ENCODE peak calls at places on chromosomes 6 and 20, in four cellular contexts. H is pancreas; N is CD8-positive, alpha-beta T cell; U is heart right ventricle. D is an unnamed sample.

GRCh38 chr20:45354423-45355208 is 6.4 kb upstream of the SDC4 start:
- DNase-seq in H (no peak), N (no peak), U (no peak), D (no peak)

GRCh38 chr6:39350723-39351505 is 28.4 kb upstream of the KCNK16 start:
- DNase-seq in H (no peak), N (no peak), U (no peak), D (no peak)

GRCh38 chr20:56605597-56605996 is 23.5 kb upstream of the TFAP2C start:
- DNase-seq in H (no peak), N (no peak), U (no peak), D (no peak)

GRCh38 chr6:124822118-124822746 is 140.0 kb upstream of the RNF217 start:
- DNase-seq in H (no peak), N (no peak), U (no peak), D (no peak)

GRCh38 chr6:106089981-106090380 is 3.8 kb downstream of the PRDM1 start:
- DNase-seq in H (no peak), N (no peak), U (no peak), D (no peak)

GRCh38 chr20:50873518-50873959 is 57.7 kb downstream of the ADNP start:
- DNase-seq in H (no peak), N (no peak), U (no peak), D (no peak)

GRCh38 chr6:169590376-169590939 is 111.4 kb downstream of the WDR27 start:
- DNase-seq in H (no peak), N (no peak), U (no peak), D (no peak)

GRCh38 chr6:100693249-100693927 is 187.7 kb downstream of the ASCC3 start:
- DNase-seq in H (no peak), N (no peak), U (no peak), D (no peak)

GRCh38 chr20:14481863-14482262 is 144.5 kb upstream of the FLRT3 start:
- DNase-seq in H (no peak), N (no peak), U (no peak), D (no peak)

DNA sequence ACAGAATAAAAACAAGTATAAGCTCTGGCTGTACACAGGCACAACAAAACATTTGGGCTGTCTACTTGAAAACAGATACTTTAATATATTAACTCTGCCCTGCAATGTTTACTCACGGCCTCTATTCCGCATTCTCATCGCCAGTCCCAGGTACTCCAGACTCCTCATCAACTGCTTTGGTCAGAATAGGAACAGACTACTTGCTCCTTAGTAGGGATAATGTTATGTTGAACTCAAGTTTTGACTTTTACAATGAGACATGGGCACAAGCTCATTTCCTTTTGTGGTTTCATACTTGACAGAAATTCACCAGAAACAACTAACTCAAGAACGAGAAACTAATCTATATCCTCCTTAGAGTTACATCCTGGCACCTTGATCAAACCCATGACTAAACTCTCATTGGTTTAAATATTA is 377.7 kb downstream of the ESR1 start:
- DNase-seq in H (no peak), N (peak; percentile 22), U (no peak), D (no peak)
- H3K36me3 ChIP-seq in H (peaks cover 10% of the 10 kb centered on the region), N (peaks cover 4% of the 10 kb centered on the region), U (peaks cover 51% of the 10 kb centered on the region), D (no peaks in the 10 kb centered on the region)

DNA sequence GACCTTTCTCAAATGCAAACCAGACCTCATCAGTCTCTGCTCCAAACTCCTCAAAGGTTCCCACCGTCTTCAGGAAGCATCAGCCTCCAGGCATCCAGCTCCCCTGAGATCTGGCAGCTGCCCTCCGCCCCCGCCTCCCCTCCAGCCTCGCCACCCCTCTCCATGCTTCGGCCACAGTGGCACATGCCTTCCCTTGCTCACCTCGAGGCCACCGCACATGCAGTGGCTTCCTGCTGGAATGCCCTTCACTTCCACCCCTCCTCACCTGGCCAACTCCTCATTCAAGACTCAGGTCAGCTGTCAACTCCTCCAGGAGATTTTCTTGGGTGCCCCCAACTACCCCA is 13.4 kb downstream of the KIAA1755 start:
- DNase-seq in H (no peak), N (no peak), U (no peak), D (no peak)
- H3K4me1 ChIP-seq in H (no peaks in the 10 kb centered on the region), N (no peaks in the 10 kb centered on the region), U (peaks cover 22% of the 10 kb centered on the region), D (peaks cover 9% of the 10 kb centered on the region)

GRCh38 chr20:62305765-62306431 is 3.1 kb downstream of the ADRM1 start:
- DNase-seq in H (no peak), N (peak; percentile 1), U (no peak), D (no peak)

GRCh38 chr20:62306440-62307187 is 3.8 kb downstream of the ADRM1 start:
- DNase-seq in H (no peak), N (peak; percentile 14), U (no peak), D (no peak)

GRCh38 chr20:62309198-62309944 is 6.6 kb downstream of the ADRM1 start:
- DNase-seq in H (no peak), N (no peak), U (no peak), D (no peak)

GRCh38 chr20:62308102-62308822 is 5.5 kb downstream of the ADRM1 start:
- DNase-seq in H (no peak), N (no peak), U (no peak), D (no peak)

DNA sequence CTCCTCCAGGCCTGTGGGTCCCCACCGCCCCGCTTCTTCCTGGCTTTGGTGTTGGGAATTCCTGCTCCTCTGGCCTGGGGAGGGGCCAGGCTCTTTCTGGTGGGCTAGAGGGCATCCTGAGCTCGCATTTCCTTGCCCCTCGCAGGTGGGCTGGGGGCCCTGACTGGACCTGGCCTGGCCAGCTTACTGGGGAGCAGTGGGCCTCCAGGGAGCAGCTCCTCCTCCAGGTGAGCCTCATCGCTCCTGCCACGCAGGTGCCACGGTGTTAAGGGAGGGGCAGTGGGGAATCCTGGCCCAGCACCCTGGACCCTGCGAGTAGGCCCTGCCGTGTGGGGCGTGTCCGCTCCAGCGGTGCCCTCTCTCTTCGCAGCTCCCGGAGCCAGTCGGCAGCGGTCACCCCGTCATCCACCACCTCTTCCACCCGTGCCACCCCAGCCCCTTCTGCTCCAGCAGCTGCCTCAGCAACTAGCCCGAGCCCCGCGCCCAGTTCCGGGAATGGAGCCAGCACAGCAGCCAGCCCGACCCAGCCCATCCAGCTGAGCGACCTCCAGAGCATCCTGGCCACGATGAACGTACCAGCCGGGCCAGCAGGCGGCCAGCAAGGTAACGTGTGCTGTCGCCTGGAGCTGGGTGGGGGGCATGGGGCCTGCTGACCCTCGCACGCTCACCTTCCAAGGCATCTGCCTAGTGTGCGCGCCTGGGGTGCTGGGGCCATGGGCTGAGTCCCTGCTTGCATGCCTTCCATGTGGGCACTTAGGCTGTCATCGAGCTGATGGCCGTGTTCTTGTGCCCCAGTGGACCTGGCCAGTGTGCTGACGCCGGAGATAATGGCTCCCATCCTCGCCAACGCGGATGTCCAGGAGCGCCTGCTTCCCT is 4.7 kb downstream of the ADRM1 start:
- DNase-seq in H (no peak), N (no peak), U (no peak), D (no peak)
- H3K36me3 ChIP-seq in H (peaks cover 52% of the 10 kb centered on the region), N (peaks cover 18% of the 10 kb centered on the region), U (peaks cover 82% of the 10 kb centered on the region), D (no peaks in the 10 kb centered on the region)

GRCh38 chr20:539848-540247 is 3.7 kb downstream of the CSNK2A1 start:
- DNase-seq in H (no peak), N (no peak), U (no peak), D (no peak)

GRCh38 chr20:535958-536357 is 7.6 kb downstream of the CSNK2A1 start:
- DNase-seq in H (no peak), N (no peak), U (no peak), D (no peak)

GRCh38 chr20:536426-537012 is 7.1 kb downstream of the CSNK2A1 start:
- DNase-seq in H (no peak), N (no peak), U (no peak), D (no peak)

GRCh38 chr20:539236-539635 is 4.4 kb downstream of the CSNK2A1 start:
- DNase-seq in H (no peak), N (no peak), U (no peak), D (no peak)

DNA sequence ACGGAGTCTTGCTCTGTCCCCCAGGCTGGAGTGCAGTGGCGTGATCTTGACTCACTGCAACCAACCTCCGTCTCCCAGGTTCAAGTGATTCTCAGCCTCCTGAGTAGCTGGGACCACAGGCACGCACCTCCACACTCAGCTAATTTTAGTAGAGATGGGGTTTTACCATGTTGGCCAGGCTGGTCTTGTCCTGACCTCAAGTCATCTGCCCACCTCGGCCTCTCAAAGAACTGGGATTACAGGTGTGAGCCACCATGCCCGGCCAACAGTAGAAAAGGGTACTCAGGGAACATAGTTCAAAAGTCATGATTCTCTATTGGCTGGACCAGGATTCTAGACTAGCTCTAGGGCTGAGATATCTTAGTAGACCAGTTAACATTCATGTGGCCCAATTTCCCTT is 5.6 kb downstream of the CSNK2A1 start:
- DNase-seq in H (no peak), N (no peak), U (no peak), D (no peak)
- H3K4me1 ChIP-seq in H (peaks cover 48% of the 10 kb centered on the region), N (peaks cover 62% of the 10 kb centered on the region), U (peaks cover 94% of the 10 kb centered on the region), D (peaks cover 11% of the 10 kb centered on the region)

GRCh38 chr20:59005523-59006166 is 1.4 kb downstream of the CTSZ start:
- DNase-seq in H (no peak), N (no peak), U (no peak), D (no peak)
- H3K36me3 ChIP-seq in H (peaks cover 5% of the 10 kb centered on the region), N (no peaks in the 10 kb centered on the region), U (peaks cover 40% of the 10 kb centered on the region), D (no peaks in the 10 kb centered on the region)